ENCODE peak calls at places on chromosomes 12 and 14, in five cellular contexts. V is dorsolateral prefrontal cortex, P is RWPE2, G is cardiac fibroblast, A is AG04450. D is an unnamed sample.

GRCh38 chr12:67269632-67270578 is 747 bp downstream of the CAND1 start:
- DNase-seq in V (peak), G (peak), P (peak), A (no peak), D (peak)

GRCh38 chr12:87332987-87333761 is 696.0 kb downstream of the C12orf50 start:
- DNase-seq in A (no peak), V (no peak), P (no peak), G (peak), D (no peak)

GRCh38 chr12:96510306-96510764 is 21.0 kb downstream of the CFAP54 start:
- DNase-seq in V (no peak), A (no peak), P (no peak), G (peak), D (no peak)

GRCh38 chr14:20632448-20632830 is 9.1 kb downstream of the OR6S1 start:
- DNase-seq in A (no peak), V (no peak), G (no peak), P (no peak), D (no peak)

GRCh38 chr12:120224304-120225199 is 23.6 kb upstream of the RPLP0 start:
- DNase-seq in G (peak), A (no peak), P (no peak), V (no peak), D (no peak)

GRCh38 chr12:123889848-123890535 is 82.6 kb downstream of the CCDC92 start:
- DNase-seq in A (no peak), V (no peak), P (peak), G (no peak), D (no peak)

GRCh38 chr14:94679106-94679819 is 67.1 kb downstream of the SERPINA3 start:
- DNase-seq in A (no peak), V (no peak), G (no peak), P (peak), D (no peak)

GRCh38 chr12:4009979-4010704 is 136.9 kb upstream of the PARP11 start:
- DNase-seq in A (no peak), G (no peak), P (no peak), V (no peak), D (no peak)

GRCh38 chr12:8698830-8699330 is 1.1 kb downstream of the RIMKLB start:
- DNase-seq in A (no peak), V (no peak), G (no peak), P (no peak), D (no peak)

GRCh38 chr14:24206260-24207103 is 986 bp downstream of the TSSK4 start:
- DNase-seq in P (no peak), A (no peak), V (no peak), G (no peak), D (no peak)

GRCh38 chr14:103867523-103867953 is 20.2 kb upstream of the PPP1R13B start:
- DNase-seq in A (no peak), G (peak), V (no peak), P (peak), D (no peak)

GRCh38 chr12:115660211-115660805 is 617.2 kb downstream of the MED13L start:
- DNase-seq in V (no peak), P (no peak), A (no peak), G (peak), D (no peak)

GRCh38 chr12:98725481-98726247 is 80.6 kb downstream of the APAF1 start:
- DNase-seq in G (peak), A (peak), P (no peak), V (peak), D (no peak)

GRCh38 chr12:75571204-75571603 is 59.8 kb upstream of the KRR1 start:
- DNase-seq in P (no peak), V (no peak), G (no peak), A (no peak), D (no peak)

GRCh38 chr12:105480162-105480561 is 149.7 kb downstream of the C12orf75 start:
- DNase-seq in P (no peak), A (no peak), G (no peak), V (no peak), D (no peak)

GRCh38 chr12:124802361-124802760 is 61.3 kb downstream of the SCARB1 start:
- DNase-seq in V (no peak), G (no peak), A (no peak), P (peak), D (no peak)

GRCh38 chr12:117473856-117474255 is 112.4 kb upstream of the NOS1 start:
- DNase-seq in P (no peak), V (no peak), A (no peak), G (no peak), D (no peak)

GRCh38 chr12:133202493-133203343 is 21.4 kb downstream of the ZNF268 start:
- DNase-seq in G (no peak), P (no peak), V (no peak), A (no peak), D (no peak)

GRCh38 chr12:25819713-25820112 is 138.8 kb upstream of the RASSF8 start:
- DNase-seq in G (no peak), P (no peak), V (no peak), A (no peak), D (no peak)

GRCh38 chr12:102061096-102061555 is 665 bp downstream of the WASHC3 start:
- DNase-seq in P (no peak), V (no peak), A (no peak), G (no peak), D (no peak)

GRCh38 chr12:99618657-99619056 is 28.9 kb upstream of the GARIN6 start:
- DNase-seq in G (no peak), P (no peak), A (no peak), V (no peak), D (no peak)

GRCh38 chr12:63915105-63915830 is 70.8 kb downstream of the SRGAP1 start:
- DNase-seq in V (no peak), A (no peak), G (peak), P (no peak), D (no peak)

GRCh38 chr12:114500775-114501473 is 95.0 kb upstream of the TBX5 start:
- DNase-seq in A (no peak), P (no peak), G (no peak), V (no peak), D (no peak)

GRCh38 chr14:48748151-48748550 is 838.0 kb downstream of the RPS29 start:
- DNase-seq in G (no peak), A (no peak), V (no peak), P (no peak), D (no peak)

GRCh38 chr14:20866963-20867362 is 24.2 kb upstream of the RNASE3 start:
- DNase-seq in A (no peak), P (no peak), G (peak), V (no peak), D (no peak)

GRCh38 chr14:32339188-32339587 is 10.1 kb downstream of the AKAP6 start:
- DNase-seq in P (no peak), V (no peak), A (no peak), G (no peak), D (no peak)

GRCh38 chr14:59407246-59407615 is 57.9 kb downstream of the GPR135 start:
- DNase-seq in G (peak), P (no peak), A (peak), V (no peak), D (no peak)

GRCh38 chr14:57401501-57401900 is 11.1 kb downstream of the NAA30 start:
- DNase-seq in V (no peak), G (no peak), A (no peak), P (no peak), D (no peak)

GRCh38 chr14:103127356-103127755 is 4.1 kb downstream of the TNFAIP2 start:
- DNase-seq in P (peak), G (no peak), A (no peak), V (no peak), D (no peak)

GRCh38 chr12:65607271-65607880 is 216.9 kb upstream of the HMGA2 start:
- DNase-seq in V (no peak), A (no peak), G (no peak), P (no peak), D (no peak)

GRCh38 chr12:65612440-65612839 is 211.8 kb upstream of the HMGA2 start:
- DNase-seq in G (peak), P (no peak), V (no peak), A (no peak), D (no peak)

GRCh38 chr12:65608319-65608916 is 215.9 kb upstream of the HMGA2 start:
- DNase-seq in A (no peak), G (no peak), P (no peak), V (no peak), D (no peak)

GRCh38 chr12:65611396-65611795 is 212.9 kb upstream of the HMGA2 start:
- DNase-seq in A (no peak), V (no peak), P (no peak), G (no peak), D (no peak)

DNA sequence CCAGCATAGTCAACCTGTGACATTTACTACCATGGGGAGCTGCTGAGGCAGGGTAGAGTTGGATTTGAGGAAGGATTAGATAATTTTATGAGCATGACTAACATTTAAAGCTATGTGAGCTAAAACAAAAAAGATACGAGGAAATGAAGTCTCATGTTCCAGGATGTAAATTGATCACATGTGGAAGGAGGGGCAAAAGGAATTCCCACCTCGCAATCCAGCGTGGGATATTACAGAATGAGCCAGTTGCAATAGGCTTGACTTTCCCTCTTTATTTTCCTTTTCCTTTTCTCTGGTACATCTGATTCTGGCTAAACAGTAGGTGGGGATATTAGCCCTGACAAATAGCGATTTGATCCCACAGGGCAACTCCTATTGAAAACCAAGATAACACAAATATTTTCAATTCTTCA is 214.9 kb upstream of the HMGA2 start:
- DNase-seq in G (peak), P (peak), A (peak), V (no peak), D (no peak)
- TF ChIP-seq CTCF in G (peak), P (peak), A (peak), V (no peak), D (no peak)

GRCh38 chr12:57739387-57739786 is 845 bp upstream of the AGAP2 start:
- DNase-seq in A (no peak), V (no peak), G (no peak), P (no peak), D (no peak)

GRCh38 chr12:57739914-57740538 is 1.5 kb upstream of the AGAP2 start:
- DNase-seq in A (no peak), V (no peak), P (no peak), G (no peak), D (no peak)

GRCh38 chr12:57741413-57741789 is 2.9 kb upstream of the AGAP2 start:
- DNase-seq in A (no peak), P (no peak), G (no peak), V (no peak), D (no peak)

GRCh38 chr12:57738661-57739237 is at the start of gene AGAP2:
- DNase-seq in G (no peak), A (no peak), V (peak), P (no peak), D (no peak)

DNA sequence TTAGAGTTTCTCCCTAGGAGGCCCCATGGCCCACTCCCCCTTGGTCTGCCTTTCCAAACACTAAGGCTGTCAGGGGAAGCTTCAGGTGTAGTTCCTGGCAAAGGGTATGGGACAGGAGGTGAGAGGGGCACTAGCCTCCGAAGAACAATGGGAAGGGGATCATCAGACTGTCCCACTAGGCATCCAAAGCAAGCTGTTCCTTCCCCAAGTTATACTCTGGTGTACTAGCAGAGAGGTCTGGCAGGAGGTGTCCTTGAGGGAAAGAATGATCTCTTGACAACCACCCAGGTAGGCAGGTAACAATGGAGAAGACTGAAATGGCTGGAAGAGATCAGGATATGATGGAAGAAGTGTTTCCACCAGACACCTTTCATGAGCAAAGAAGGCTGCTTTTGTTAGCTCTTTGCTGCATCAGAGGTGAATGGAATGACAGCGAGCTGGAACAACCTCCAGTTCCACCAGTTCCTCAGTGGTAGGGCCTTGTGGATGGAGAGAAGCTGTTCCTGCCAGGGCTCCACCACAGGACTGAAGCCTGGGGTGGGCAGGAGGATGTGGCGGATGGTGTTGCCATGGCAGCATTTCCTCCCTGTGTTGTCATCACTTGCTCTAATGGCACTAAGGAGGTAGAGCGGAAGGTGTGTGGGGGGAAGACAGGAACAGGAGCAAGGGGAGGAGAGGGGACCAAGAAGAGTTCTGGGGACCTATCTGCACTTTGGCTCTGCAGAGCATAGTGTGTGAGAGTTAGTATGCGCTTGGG is 2.3 kb upstream of the AGAP2 start:
- DNase-seq in V (peak), P (no peak), G (no peak), A (no peak), D (peak)
- H3K4me3 ChIP-seq in V (no peak), P (no peak), G (no peak), A (no peak), D (peak)

GRCh38 chr12:112102127-112102526 is 6.5 kb downstream of the NAA25 start:
- DNase-seq in G (no peak), A (no peak), P (no peak), V (no peak), D (no peak)

GRCh38 chr12:112096667-112097066 is 11.9 kb downstream of the NAA25 start:
- DNase-seq in A (no peak), P (no peak), G (no peak), V (no peak), D (no peak)

GRCh38 chr12:112096070-112096469 is 12.5 kb downstream of the NAA25 start:
- DNase-seq in A (no peak), G (no peak), V (no peak), P (no peak), D (no peak)

GRCh38 chr12:112097641-112098040 is 10.9 kb downstream of the NAA25 start:
- DNase-seq in V (no peak), G (no peak), P (no peak), A (no peak), D (no peak)
- TF ChIP-seq CTCF in V (no peak), G (no peak), P (no peak), A (no peak), D (no peak)

GRCh38 chr12:42145552-42146215 is 1.0 kb upstream of the GXYLT1 start:
- DNase-seq in G (no peak), V (no peak), P (no peak), A (no peak), D (no peak)
- H3K4me3 ChIP-seq in G (no peak), V (peak), P (no peak), A (no peak), D (peak)

GRCh38 chr14:61561144-61561543 is 134.2 kb upstream of the HIF1A start:
- DNase-seq in P (no peak), A (no peak), G (peak), V (no peak), D (no peak)
- TF ChIP-seq CTCF in P (peak), A (peak), G (peak), V (no peak), D (no peak)

D was measured in CD8-positive, alpha-beta T cell.